ENCODE peak calls at places on chromosomes 16 and 17, in five cellular contexts. One of them, this sample, is unnamed.

GRCh38 chr16:27547134-27547533 is 2.6 kb downstream of the GTF3C1 start:
- DNase-seq in heart right ventricle: no peak
- DNase-seq in upper lobe of right lung: no peak
- DNase-seq in cardiac fibroblast: peak; percentile 72
- DNase-seq in esophagus squamous epithelium: no peak
- DNase-seq in this sample: no peak

GRCh38 chr16:84040823-84041391 is 1.7 kb downstream of the SLC38A8 start:
- DNase-seq in heart right ventricle: no peak
- DNase-seq in upper lobe of right lung: no peak
- DNase-seq in cardiac fibroblast: peak; percentile 48
- DNase-seq in esophagus squamous epithelium: no peak
- DNase-seq in this sample: no peak

GRCh38 chr17:17114592-17115225 is 72.5 kb downstream of the MPRIP start:
- DNase-seq in heart right ventricle: no peak
- DNase-seq in upper lobe of right lung: no peak
- DNase-seq in cardiac fibroblast: no peak
- DNase-seq in esophagus squamous epithelium: no peak
- DNase-seq in this sample: no peak

GRCh38 chr16:87002717-87003413 is 314.3 kb downstream of the C16orf95 start:
- DNase-seq in heart right ventricle: no peak
- DNase-seq in upper lobe of right lung: no peak
- DNase-seq in cardiac fibroblast: peak; percentile 66
- DNase-seq in esophagus squamous epithelium: no peak
- DNase-seq in this sample: no peak

GRCh38 chr16:86108062-86108461 is 209.1 kb downstream of the IRF8 start:
- DNase-seq in heart right ventricle: no peak
- DNase-seq in upper lobe of right lung: no peak
- DNase-seq in cardiac fibroblast: no peak
- DNase-seq in esophagus squamous epithelium: no peak
- DNase-seq in this sample: no peak

GRCh38 chr16:88473666-88474534 is 20.8 kb downstream of the ZFPM1 start:
- DNase-seq in heart right ventricle: peak; percentile 78
- DNase-seq in upper lobe of right lung: no peak
- DNase-seq in cardiac fibroblast: peak; percentile 89
- DNase-seq in esophagus squamous epithelium: no peak
- DNase-seq in this sample: no peak

GRCh38 chr17:38617074-38617860 is 11.5 kb upstream of the SRCIN1 start:
- DNase-seq in heart right ventricle: no peak
- DNase-seq in upper lobe of right lung: no peak
- DNase-seq in cardiac fibroblast: no peak
- DNase-seq in esophagus squamous epithelium: no peak
- DNase-seq in this sample: no peak

GRCh38 chr17:74426551-74427047 is 5.3 kb upstream of the GPRC5C start:
- DNase-seq in heart right ventricle: no peak
- DNase-seq in upper lobe of right lung: no peak
- DNase-seq in cardiac fibroblast: no peak
- DNase-seq in esophagus squamous epithelium: no peak
- DNase-seq in this sample: no peak

GRCh38 chr17:81309140-81309858 is 14.2 kb upstream of the SLC38A10 start:
- DNase-seq in heart right ventricle: peak; percentile 93
- DNase-seq in upper lobe of right lung: peak; percentile 98
- DNase-seq in cardiac fibroblast: peak; percentile 62
- DNase-seq in esophagus squamous epithelium: no peak
- DNase-seq in this sample: no peak

GRCh38 chr17:51144266-51145022 is 8.9 kb upstream of the NME1 start:
- DNase-seq in heart right ventricle: no peak
- DNase-seq in upper lobe of right lung: no peak
- DNase-seq in cardiac fibroblast: no peak
- DNase-seq in esophagus squamous epithelium: no peak
- DNase-seq in this sample: no peak

GRCh38 chr16:81610144-81610842 is 165.7 kb downstream of the CMIP start:
- DNase-seq in heart right ventricle: peak; percentile 84
- DNase-seq in upper lobe of right lung: peak; percentile 73
- DNase-seq in cardiac fibroblast: peak; percentile 84
- DNase-seq in esophagus squamous epithelium: no peak
- DNase-seq in this sample: no peak

GRCh38 chr17:38728290-38728831 is 1.8 kb upstream of the CISD3 start:
- DNase-seq in heart right ventricle: no peak
- DNase-seq in upper lobe of right lung: no peak
- DNase-seq in cardiac fibroblast: no peak
- DNase-seq in esophagus squamous epithelium: no peak
- DNase-seq in this sample: peak; percentile 98

GRCh38 chr17:48382989-48383388 is 47.0 kb downstream of the SKAP1 start:
- DNase-seq in heart right ventricle: no peak
- DNase-seq in upper lobe of right lung: no peak
- DNase-seq in cardiac fibroblast: no peak
- DNase-seq in esophagus squamous epithelium: no peak
- DNase-seq in this sample: no peak

GRCh38 chr16:8675183-8676159 is 1.1 kb downstream of the ABAT start:
- DNase-seq in heart right ventricle: no peak
- DNase-seq in upper lobe of right lung: no peak
- DNase-seq in cardiac fibroblast: no peak
- DNase-seq in esophagus squamous epithelium: no peak
- DNase-seq in this sample: no peak

GRCh38 chr17:332558-333322 is 19.9 kb downstream of the RPH3AL start:
- DNase-seq in heart right ventricle: peak; percentile 42
- DNase-seq in upper lobe of right lung: peak; percentile 56
- DNase-seq in cardiac fibroblast: peak; percentile 45
- DNase-seq in esophagus squamous epithelium: no peak
- DNase-seq in this sample: no peak

GRCh38 chr17:81160747-81161453 is 4.4 kb upstream of the PVALEF start:
- DNase-seq in heart right ventricle: no peak
- DNase-seq in upper lobe of right lung: no peak
- DNase-seq in cardiac fibroblast: no peak
- DNase-seq in esophagus squamous epithelium: no peak
- DNase-seq in this sample: no peak

GRCh38 chr16:6493555-6493954 is 839.1 kb upstream of the RBFOX1 start:
- DNase-seq in heart right ventricle: no peak
- DNase-seq in upper lobe of right lung: no peak
- DNase-seq in cardiac fibroblast: no peak
- DNase-seq in esophagus squamous epithelium: no peak
- DNase-seq in this sample: no peak

GRCh38 chr17:80931421-80932265 is 60.0 kb upstream of the CHMP6 start:
- DNase-seq in heart right ventricle: no peak
- DNase-seq in upper lobe of right lung: peak; percentile 51
- DNase-seq in cardiac fibroblast: peak; percentile 30
- DNase-seq in esophagus squamous epithelium: no peak
- DNase-seq in this sample: no peak

GRCh38 chr16:70736454-70737376 is 50.9 kb upstream of the MTSS2 start:
- DNase-seq in heart right ventricle: no peak
- DNase-seq in upper lobe of right lung: no peak
- DNase-seq in cardiac fibroblast: no peak
- DNase-seq in esophagus squamous epithelium: no peak
- DNase-seq in this sample: no peak

GRCh38 chr16:27242868-27243590 is 25.5 kb downstream of the NSMCE1 start:
- DNase-seq in heart right ventricle: no peak
- DNase-seq in upper lobe of right lung: peak; percentile 77
- DNase-seq in cardiac fibroblast: peak; percentile 91
- DNase-seq in esophagus squamous epithelium: no peak
- DNase-seq in this sample: no peak

GRCh38 chr16:88062341-88062861 is 111.2 kb downstream of the BANP start:
- DNase-seq in heart right ventricle: peak; percentile 42
- DNase-seq in upper lobe of right lung: no peak
- DNase-seq in cardiac fibroblast: peak; percentile 84
- DNase-seq in esophagus squamous epithelium: no peak
- DNase-seq in this sample: no peak

GRCh38 chr16:62224810-62225209 is 188.6 kb upstream of the CDH8 start:
- DNase-seq in heart right ventricle: no peak
- DNase-seq in upper lobe of right lung: no peak
- DNase-seq in cardiac fibroblast: no peak
- DNase-seq in esophagus squamous epithelium: no peak
- DNase-seq in this sample: no peak

GRCh38 chr17:57484081-57484666 is 227.9 kb downstream of the MSI2 start:
- DNase-seq in heart right ventricle: no peak
- DNase-seq in upper lobe of right lung: no peak
- DNase-seq in cardiac fibroblast: peak; percentile 38
- DNase-seq in esophagus squamous epithelium: no peak
- DNase-seq in this sample: no peak

GRCh38 chr16:25005445-25006306 is 9.5 kb downstream of the ARHGAP17 start:
- DNase-seq in heart right ventricle: no peak
- DNase-seq in upper lobe of right lung: no peak
- DNase-seq in cardiac fibroblast: no peak
- DNase-seq in esophagus squamous epithelium: no peak
- DNase-seq in this sample: no peak

GRCh38 chr17:1764274-1764673 is 2.4 kb downstream of the SERPINF1 start:
- DNase-seq in heart right ventricle: peak; percentile 71
- DNase-seq in upper lobe of right lung: peak; percentile 74
- DNase-seq in cardiac fibroblast: peak; percentile 96
- DNase-seq in esophagus squamous epithelium: no peak
- DNase-seq in this sample: peak; percentile 80

GRCh38 chr17:75779987-75780889 is 4.4 kb upstream of the UNK start:
- DNase-seq in heart right ventricle: no peak
- DNase-seq in upper lobe of right lung: no peak
- DNase-seq in cardiac fibroblast: no peak
- DNase-seq in esophagus squamous epithelium: no peak
- DNase-seq in this sample: no peak

GRCh38 chr17:42843358-42843934 is 934 bp upstream of the AOC2 start:
- DNase-seq in heart right ventricle: no peak
- DNase-seq in upper lobe of right lung: no peak
- DNase-seq in cardiac fibroblast: peak; percentile 85
- DNase-seq in esophagus squamous epithelium: no peak
- DNase-seq in this sample: no peak

GRCh38 chr17:57902800-57903759 is 52.1 kb downstream of the CUEDC1 start:
- DNase-seq in heart right ventricle: peak; percentile 87
- DNase-seq in upper lobe of right lung: peak; percentile 96
- DNase-seq in cardiac fibroblast: peak; percentile 87
- DNase-seq in esophagus squamous epithelium: peak; percentile 39
- DNase-seq in this sample: no peak

GRCh38 chr17:37614391-37614790 is 5.2 kb upstream of the SYNRG start:
- DNase-seq in heart right ventricle: no peak
- DNase-seq in upper lobe of right lung: no peak
- DNase-seq in cardiac fibroblast: peak; percentile 5
- DNase-seq in esophagus squamous epithelium: no peak
- DNase-seq in this sample: no peak

GRCh38 chr17:42997390-42997983 is 732 bp upstream of the RPL27 start:
- DNase-seq in heart right ventricle: no peak
- DNase-seq in upper lobe of right lung: no peak
- DNase-seq in cardiac fibroblast: no peak
- DNase-seq in esophagus squamous epithelium: no peak
- DNase-seq in this sample: no peak

GRCh38 chr17:42305543-42306384 is 17.5 kb downstream of the STAT5A start:
- DNase-seq in heart right ventricle: no peak
- DNase-seq in upper lobe of right lung: no peak
- DNase-seq in cardiac fibroblast: no peak
- DNase-seq in esophagus squamous epithelium: no peak
- DNase-seq in this sample: peak; percentile 87

GRCh38 chr16:11181242-11181888 is 74.6 kb downstream of the SOCS1 start:
- DNase-seq in heart right ventricle: no peak
- DNase-seq in upper lobe of right lung: no peak
- DNase-seq in cardiac fibroblast: no peak
- DNase-seq in esophagus squamous epithelium: no peak
- DNase-seq in this sample: no peak

GRCh38 chr17:7436556-7437368 is 1.5 kb downstream of the TMEM102 start:
- DNase-seq in heart right ventricle: peak; percentile 83
- DNase-seq in upper lobe of right lung: peak; percentile 94
- DNase-seq in cardiac fibroblast: peak; percentile 81
- DNase-seq in esophagus squamous epithelium: no peak
- DNase-seq in this sample: peak; percentile 62
- H3K4me3 ChIP-seq in heart right ventricle: peak overlapping the region; percentile 54
- H3K4me3 ChIP-seq in upper lobe of right lung: peak overlapping the region; percentile 71
- H3K4me3 ChIP-seq in cardiac fibroblast: peak overlapping the region; percentile 21
- H3K4me3 ChIP-seq in esophagus squamous epithelium: peak overlapping the region; percentile 61
- H3K4me3 ChIP-seq in this sample: peak overlapping the region; percentile 83

DNA sequence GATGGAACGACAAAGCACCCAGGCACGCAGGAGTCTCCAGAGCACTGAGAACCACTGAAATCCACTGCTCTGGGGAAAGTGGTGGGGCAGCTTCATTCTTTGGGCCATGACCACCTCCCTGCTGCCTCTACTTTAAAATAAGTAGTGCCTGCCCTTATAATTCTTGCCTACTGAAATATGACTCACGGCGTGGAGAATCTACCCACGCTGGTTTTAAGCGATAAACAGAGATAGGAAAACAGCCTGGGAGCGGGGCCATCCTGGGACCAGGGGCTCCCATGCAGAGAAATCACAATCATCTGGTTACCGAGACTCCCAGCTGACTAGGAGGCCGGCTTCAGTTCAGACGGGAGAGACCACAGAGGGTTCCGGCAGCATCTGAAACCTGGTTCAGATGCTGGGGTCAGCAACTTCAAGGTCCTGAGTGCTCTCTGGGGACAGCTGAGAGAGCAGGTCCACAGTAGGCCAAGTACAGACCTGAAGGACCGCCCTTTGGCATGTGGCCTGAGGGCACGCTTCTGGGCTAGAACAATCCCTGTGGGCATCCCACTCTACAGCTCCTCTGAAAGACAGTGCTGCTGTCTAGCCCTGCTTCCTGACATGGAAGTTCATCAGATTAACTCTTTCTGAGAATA is 8.6 kb upstream of the DHRS13 start:
- DNase-seq in heart right ventricle: no peak
- DNase-seq in upper lobe of right lung: no peak
- DNase-seq in cardiac fibroblast: no peak
- DNase-seq in esophagus squamous epithelium: no peak
- DNase-seq in this sample: no peak
- H3K4me3 ChIP-seq in heart right ventricle: no peak overlapping the region
- H3K4me3 ChIP-seq in upper lobe of right lung: no peak overlapping the region
- H3K4me3 ChIP-seq in cardiac fibroblast: no peak overlapping the region
- H3K4me3 ChIP-seq in esophagus squamous epithelium: no peak overlapping the region
- H3K4me3 ChIP-seq in this sample: no peak overlapping the region

GRCh38 chr16:77657016-77657415 is 65.3 kb upstream of the NUDT7 start:
- DNase-seq in heart right ventricle: no peak
- DNase-seq in upper lobe of right lung: no peak
- DNase-seq in cardiac fibroblast: no peak
- DNase-seq in esophagus squamous epithelium: no peak
- DNase-seq in this sample: peak; percentile 22

GRCh38 chr16:77662241-77662640 is 60.1 kb upstream of the NUDT7 start:
- DNase-seq in heart right ventricle: no peak
- DNase-seq in upper lobe of right lung: no peak
- DNase-seq in cardiac fibroblast: no peak
- DNase-seq in esophagus squamous epithelium: no peak
- DNase-seq in this sample: no peak

GRCh38 chr16:77663711-77664110 is 58.6 kb upstream of the NUDT7 start:
- DNase-seq in heart right ventricle: no peak
- DNase-seq in upper lobe of right lung: no peak
- DNase-seq in cardiac fibroblast: no peak
- DNase-seq in esophagus squamous epithelium: no peak
- DNase-seq in this sample: no peak

GRCh38 chr16:77660311-77660710 is 62.0 kb upstream of the NUDT7 start:
- DNase-seq in heart right ventricle: no peak
- DNase-seq in upper lobe of right lung: no peak
- DNase-seq in cardiac fibroblast: peak; percentile 41
- DNase-seq in esophagus squamous epithelium: no peak
- DNase-seq in this sample: peak; percentile 17
- H3K4me3 ChIP-seq in heart right ventricle: no peak overlapping the region
- H3K4me3 ChIP-seq in upper lobe of right lung: no peak overlapping the region
- H3K4me3 ChIP-seq in cardiac fibroblast: no peak overlapping the region
- H3K4me3 ChIP-seq in esophagus squamous epithelium: no peak overlapping the region
- H3K4me3 ChIP-seq in this sample: no peak overlapping the region

DNA sequence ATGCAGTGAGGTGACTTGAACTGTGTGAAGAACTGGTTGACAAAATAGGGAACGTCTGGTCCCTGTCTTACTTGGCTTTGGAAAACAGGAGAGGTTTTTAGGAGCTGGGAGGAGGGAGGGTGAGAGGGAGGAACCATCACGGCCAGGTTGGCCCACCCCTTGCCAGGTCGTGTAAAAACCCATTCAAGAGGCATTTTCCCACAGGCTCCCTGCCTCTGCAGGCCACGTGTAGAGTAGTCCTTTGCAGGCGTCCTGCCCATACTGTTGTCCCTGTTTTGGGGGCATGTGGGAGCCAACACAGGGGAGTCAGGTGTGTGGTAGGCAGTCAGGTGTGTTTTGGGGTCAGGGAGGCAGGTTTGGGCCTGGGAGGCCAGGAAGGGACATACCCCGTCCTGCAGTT is 169.4 kb downstream of the RAB11FIP4 start:
- DNase-seq in heart right ventricle: no peak
- DNase-seq in upper lobe of right lung: no peak
- DNase-seq in cardiac fibroblast: no peak
- DNase-seq in esophagus squamous epithelium: no peak
- DNase-seq in this sample: no peak
- H3K4me3 ChIP-seq in heart right ventricle: peak overlapping the region; percentile 73
- H3K4me3 ChIP-seq in upper lobe of right lung: peak overlapping the region; percentile 67
- H3K4me3 ChIP-seq in cardiac fibroblast: peak overlapping the region; percentile 86
- H3K4me3 ChIP-seq in esophagus squamous epithelium: peak overlapping the region; percentile 66
- H3K4me3 ChIP-seq in this sample: no peak overlapping the region